ENCODE peak calls at places on chromosomes 2 and 18, in eight cellular contexts. V, X, F, L, A, Q, S and D are unnamed samples.

GRCh38 chr2:155377931-155378444 is 679.5 kb downstream of the KCNJ3 start:
- DNase-seq in V (no peak), X (no peak), F (no peak), L (no peak), A (no peak), Q (no peak), S (peak), D (no peak)

GRCh38 chr2:234203135-234203984 is 152.9 kb downstream of the SPP2 start:
- DNase-seq in V (no peak), X (peak), F (peak), L (no peak), A (no peak), Q (peak), S (peak), D (no peak)

GRCh38 chr2:150520887-150521664 is 33.6 kb upstream of the RND3 start:
- DNase-seq in V (peak), X (no peak), F (no peak), L (no peak), A (no peak), Q (no peak), S (peak), D (no peak)

GRCh38 chr2:126568734-126569133 is 87.2 kb upstream of the GYPC start:
- DNase-seq in V (no peak), X (no peak), F (no peak), L (no peak), A (no peak), Q (no peak), S (no peak), D (no peak)

GRCh38 chr2:155485141-155485842 is 786.8 kb downstream of the KCNJ3 start:
- DNase-seq in V (no peak), X (no peak), F (no peak), L (no peak), A (no peak), Q (no peak), S (no peak), D (no peak)

GRCh38 chr2:169961911-169962310 is 134.7 kb downstream of the UBR3 start:
- DNase-seq in V (no peak), X (no peak), F (no peak), L (no peak), A (no peak), Q (no peak), S (peak), D (no peak)

GRCh38 chr2:152743004-152743403 is 24.6 kb downstream of the ARL6IP6 start:
- DNase-seq in V (peak), X (no peak), F (no peak), L (no peak), A (no peak), Q (no peak), S (peak), D (no peak)

GRCh38 chr2:240836781-240837467 is 16.9 kb upstream of the KIF1A start:
- DNase-seq in V (no peak), X (peak), F (no peak), L (no peak), A (no peak), Q (no peak), S (peak), D (no peak)

GRCh38 chr2:88199912-88200682 is 30.0 kb downstream of the THNSL2 start:
- DNase-seq in V (no peak), X (peak), F (no peak), L (peak), A (peak), Q (no peak), S (no peak), D (no peak)

GRCh38 chr2:239462671-239463506 is 62.1 kb upstream of the HDAC4 start:
- DNase-seq in V (no peak), X (no peak), F (peak), L (no peak), A (no peak), Q (no peak), S (no peak), D (peak)

GRCh38 chr2:19847486-19847885 is 54.3 kb downstream of the TTC32 start:
- DNase-seq in V (no peak), X (no peak), F (peak), L (no peak), A (no peak), Q (no peak), S (no peak), D (peak)

GRCh38 chr2:6526093-6526824 is 339.4 kb downstream of the CMPK2 start:
- DNase-seq in V (peak), X (peak), F (no peak), L (peak), A (peak), Q (no peak), S (no peak), D (no peak)

GRCh38 chr2:64284751-64285150 is 140.5 kb upstream of the PELI1 start:
- DNase-seq in V (no peak), X (no peak), F (peak), L (no peak), A (no peak), Q (no peak), S (no peak), D (no peak)

GRCh38 chr2:174343343-174343637 is 8.5 kb downstream of the SP9 start:
- DNase-seq in V (no peak), X (no peak), F (no peak), L (no peak), A (peak), Q (no peak), S (no peak), D (no peak)

GRCh38 chr2:122061206-122061605 is 305.8 kb downstream of the TSN start:
- DNase-seq in V (no peak), X (no peak), F (no peak), L (no peak), A (no peak), Q (no peak), S (no peak), D (peak)

GRCh38 chr18:26756556-26756955 is 109.0 kb downstream of the AQP4 start:
- DNase-seq in V (no peak), X (no peak), F (peak), L (no peak), A (no peak), Q (no peak), S (no peak), D (no peak)

GRCh38 chr2:162013514-162014205 is 60.4 kb downstream of the DPP4 start:
- DNase-seq in V (no peak), X (no peak), F (no peak), L (no peak), A (no peak), Q (no peak), S (no peak), D (no peak)

DNA sequence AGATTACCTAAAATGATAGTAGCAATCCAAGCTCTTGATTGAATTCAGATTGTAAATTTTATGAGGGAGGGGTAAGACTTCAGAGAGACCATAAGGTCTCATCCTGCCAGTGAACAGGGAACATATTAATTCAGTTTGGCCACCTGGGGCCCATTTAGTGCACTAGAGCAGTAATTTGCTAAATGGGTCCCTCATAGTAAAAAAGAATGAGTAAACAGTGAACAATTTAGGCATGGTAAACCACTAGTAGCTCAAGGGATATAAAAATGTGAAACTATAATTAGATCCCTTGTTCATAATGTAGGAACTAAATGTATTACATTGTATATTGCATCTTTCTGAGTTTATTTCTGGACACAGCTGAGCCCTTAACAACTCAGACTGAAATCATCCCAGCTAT is 4.9 kb upstream of the PHLPP1 start:
- DNase-seq in V (no peak), X (no peak), F (no peak), L (no peak), A (no peak), Q (no peak), S (peak), D (no peak)
- TF ChIP-seq CTCF in V (no peak), X (no peak), F (no peak), L (no peak), A (no peak), Q (no peak), S (peak), D (no peak)

GRCh38 chr18:1513519-1513918 is 608.8 kb downstream of the ADCYAP1 start:
- DNase-seq in V (no peak), X (no peak), F (no peak), L (no peak), A (no peak), Q (no peak), S (no peak), D (no peak)
- TF ChIP-seq CTCF in V (no peak), X (no peak), F (no peak), L (no peak), A (peak), Q (peak), S (no peak), D (no peak)

DNA sequence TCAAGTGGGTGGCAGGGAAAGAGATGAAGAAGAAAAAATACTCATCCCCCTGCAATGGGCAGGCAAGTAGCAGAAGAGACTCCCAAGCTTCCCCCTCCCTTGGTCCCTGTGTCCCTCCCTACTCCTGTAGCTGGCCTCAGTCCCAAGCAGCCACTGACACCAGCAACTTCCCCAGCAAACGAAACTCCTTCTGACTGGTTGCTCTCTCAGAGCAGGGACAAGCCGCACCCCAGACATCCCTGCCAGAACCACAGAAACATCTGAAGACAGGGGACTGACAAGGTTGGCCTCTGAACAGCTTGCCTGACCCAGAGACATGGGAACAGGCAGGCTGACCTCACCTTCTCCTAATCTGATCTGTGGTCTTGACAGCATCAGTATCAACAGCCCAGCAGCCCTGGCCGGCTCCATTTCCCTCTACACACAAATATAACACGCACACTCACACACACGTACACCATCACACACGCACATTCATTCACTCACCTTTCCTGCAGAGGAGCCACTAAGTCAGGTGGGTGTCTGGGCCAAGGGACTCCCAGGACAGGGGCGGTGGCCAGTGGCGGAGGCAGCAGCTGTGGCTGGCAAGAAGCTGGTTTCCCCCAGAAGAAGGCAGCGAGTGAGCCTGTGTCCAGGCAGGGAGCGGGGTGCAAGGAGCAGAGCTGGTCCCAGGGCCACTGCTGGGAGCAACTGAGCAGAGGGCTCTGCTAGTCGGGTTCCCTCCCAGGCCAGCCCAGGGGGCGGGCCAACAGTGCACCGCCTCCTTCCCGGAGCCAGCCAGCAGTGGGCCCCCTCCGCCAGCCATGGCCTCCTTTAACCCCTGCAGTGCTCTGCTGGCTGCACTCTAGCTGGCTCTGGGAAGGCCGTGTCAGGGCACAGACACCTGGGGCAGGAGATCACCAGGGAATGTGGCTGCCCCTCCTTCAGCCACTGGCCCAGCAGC is 59.1 kb downstream of the TNS1 start:
- DNase-seq in V (no peak), X (peak), F (no peak), L (peak), A (peak), Q (peak), S (peak), D (no peak)
- TF ChIP-seq CTCF in V (no peak), X (no peak), F (peak), L (no peak), A (peak), Q (no peak), S (no peak), D (peak)

DNA sequence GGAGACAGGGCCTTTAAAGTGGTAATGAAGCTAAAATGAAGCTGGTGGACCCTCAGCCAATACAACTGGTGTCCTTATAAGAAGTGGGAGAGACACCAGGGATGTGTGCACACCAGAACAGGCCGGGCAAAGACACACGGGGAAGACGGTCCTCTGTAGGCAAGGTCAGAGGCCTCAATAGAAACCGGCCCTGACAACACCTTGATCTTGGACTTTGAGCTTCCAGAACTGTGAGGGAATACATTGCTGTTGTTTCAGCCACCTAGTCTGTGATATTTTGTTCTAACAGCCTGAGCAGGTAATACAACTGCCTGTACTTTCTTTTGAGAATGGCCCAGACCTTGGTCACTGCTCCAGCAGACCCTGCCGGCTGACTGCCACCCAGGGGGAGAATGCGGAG is 65.6 kb upstream of the FZD7 start:
- DNase-seq in V (no peak), X (no peak), F (no peak), L (no peak), A (no peak), Q (no peak), S (no peak), D (no peak)
- TF ChIP-seq CTCF in V (no peak), X (no peak), F (no peak), L (no peak), A (no peak), Q (no peak), S (no peak), D (no peak)